ENCODE peak calls at places on chromosomes 7 and 10, in five cellular contexts. C is PC-3, U is cardiac fibroblast, G is AG10803, L is upper lobe of right lung. W is an unnamed sample.

GRCh38 chr7:101696-102376 is 90.5 kb upstream of the FAM20C start:
- DNase-seq in G (peak), C (peak), U (peak), L (peak), W (peak)

GRCh38 chr10:103276941-103277712 is at the start of gene INA:
- DNase-seq in L (no peak), G (peak), U (peak), C (no peak), W (peak)

GRCh38 chr10:61606971-61607907 is 55.5 kb upstream of the CABCOCO1 start:
- DNase-seq in U (no peak), L (no peak), G (peak), C (peak), W (no peak)

GRCh38 chr7:95213148-95213547 is 111.2 kb downstream of the PON1 start:
- DNase-seq in C (no peak), U (peak), G (peak), L (no peak), W (no peak)

GRCh38 chr7:22545539-22545938 is 45.6 kb upstream of the STEAP1B start:
- DNase-seq in L (no peak), U (no peak), C (no peak), G (no peak), W (no peak)

GRCh38 chr10:34241226-34242000 is 573.7 kb downstream of the PARD3 start:
- DNase-seq in G (peak), C (no peak), U (no peak), L (no peak), W (peak)

GRCh38 chr10:93968452-93969044 is 25.2 kb upstream of the PLCE1 start:
- DNase-seq in G (no peak), L (no peak), U (peak), C (no peak), W (no peak)

GRCh38 chr10:91924212-91925021 is 847 bp downstream of the BTAF1 start:
- DNase-seq in U (peak), C (no peak), L (no peak), G (no peak), W (no peak)

GRCh38 chr10:102118867-102119266 is 1.3 kb downstream of the LDB1 start:
- DNase-seq in C (no peak), L (peak), G (peak), U (peak), W (no peak)

GRCh38 chr10:119337796-119338432 is 130.5 kb downstream of the GRK5 start:
- DNase-seq in G (peak), U (peak), L (no peak), C (no peak), W (peak)

GRCh38 chr10:93594518-93594917 is 6.5 kb downstream of the RBP4 start:
- DNase-seq in U (no peak), C (no peak), L (no peak), G (no peak), W (no peak)

GRCh38 chr10:47350671-47351640 is 2.8 kb downstream of the RBP3 start:
- DNase-seq in G (no peak), U (no peak), C (no peak), L (no peak), W (no peak)

GRCh38 chr10:59456199-59456598 is 93.8 kb upstream of the FAM13C start:
- DNase-seq in U (no peak), L (no peak), C (peak), G (no peak), W (no peak)

GRCh38 chr7:106217089-106217542 is 67.7 kb downstream of the NAMPT start:
- DNase-seq in C (peak), U (peak), L (peak), G (peak), W (peak)

GRCh38 chr10:63711866-63712716 is 190.9 kb downstream of the REEP3 start:
- DNase-seq in L (peak), U (peak), G (peak), C (peak), W (peak)

GRCh38 chr7:88664630-88665233 is 94.8 kb upstream of the ZNF804B start:
- DNase-seq in L (no peak), C (peak), U (peak), G (peak), W (peak)

GRCh38 chr7:36777062-36777461 is 52.8 kb upstream of the AOAH start:
- DNase-seq in L (no peak), C (no peak), G (no peak), U (no peak), W (no peak)

GRCh38 chr7:1459930-1460756 is 873 bp upstream of the MICALL2 start:
- DNase-seq in C (no peak), L (no peak), U (peak), G (peak), W (no peak)

GRCh38 chr10:89553064-89553734 is 17.8 kb upstream of the SLC16A12 start:
- DNase-seq in U (peak), L (no peak), C (peak), G (peak), W (peak)

GRCh38 chr10:132851451-132851850 is 65.5 kb upstream of the NKX6-2 start:
- DNase-seq in G (no peak), U (no peak), C (no peak), L (peak), W (no peak)

GRCh38 chr10:132243141-132243540 is 56.4 kb downstream of the DPYSL4 start:
- DNase-seq in U (no peak), L (no peak), C (no peak), G (no peak), W (no peak)

GRCh38 chr10:133211959-133212852 is 17.8 kb upstream of the UTF1 start:
- DNase-seq in U (no peak), G (no peak), L (no peak), C (no peak), W (no peak)

GRCh38 chr10:34679177-34679576 is 135.9 kb downstream of the PARD3 start:
- DNase-seq in U (no peak), C (no peak), L (no peak), G (no peak), W (no peak)

GRCh38 chr10:33801705-33802104 is 467.2 kb upstream of the NRP1 start:
- DNase-seq in U (no peak), G (no peak), C (peak), L (no peak), W (peak)

GRCh38 chr10:9076066-9076465 is 1021.6 kb downstream of the GATA3 start:
- DNase-seq in G (no peak), C (no peak), U (no peak), L (no peak), W (no peak)

GRCh38 chr7:43791-44540 is 148.4 kb upstream of the FAM20C start:
- DNase-seq in G (no peak), C (no peak), L (peak), U (no peak), W (no peak)

GRCh38 chr10:95516774-95517373 is 44.3 kb downstream of the SORBS1 start:
- DNase-seq in L (no peak), C (no peak), U (no peak), G (no peak), W (no peak)

GRCh38 chr7:138934861-138935260 is 46.3 kb downstream of the KIAA1549 start:
- DNase-seq in C (peak), L (no peak), U (peak), G (peak), W (peak)

GRCh38 chr10:101974091-101974799 is 81.7 kb downstream of the ARMH3 start:
- DNase-seq in U (no peak), G (peak), C (no peak), L (no peak), W (peak)

GRCh38 chr7:697259-697615 is 29.3 kb upstream of the DNAAF5 start:
- DNase-seq in U (peak), L (peak), C (no peak), G (no peak), W (no peak)

GRCh38 chr10:68992721-68993440 is 4.3 kb downstream of the KIFBP start:
- DNase-seq in L (no peak), G (peak), C (peak), U (peak), W (peak)

GRCh38 chr7:949021-949934 is 5.2 kb downstream of the ADAP1 start:
- DNase-seq in C (peak), U (no peak), L (peak), G (no peak), W (no peak)

GRCh38 chr7:26153823-26154783 is 2.1 kb downstream of the NFE2L3 start:
- DNase-seq in G (no peak), C (peak), L (no peak), U (no peak), W (peak)

GRCh38 chr10:129466703-129467345 is at the start of gene MGMT:
- DNase-seq in L (peak), U (peak), G (peak), C (peak), W (peak)

GRCh38 chr10:112949875-112950507 is at the start of gene TCF7L2:
- DNase-seq in C (peak), L (peak), G (peak), U (peak), W (peak)

GRCh38 chr10:49324711-49325110 is 25.7 kb downstream of the C10orf71 start:
- DNase-seq in L (no peak), U (no peak), G (no peak), C (peak), W (no peak)

GRCh38 chr10:73810735-73811465 is 498 bp downstream of the NDST2 start:
- DNase-seq in L (peak), G (peak), U (peak), C (peak), W (no peak)

GRCh38 chr10:69230128-69230527 is 10.0 kb downstream of the HKDC1 start:
- DNase-seq in L (no peak), U (no peak), G (no peak), C (no peak), W (no peak)

GRCh38 chr7:140231779-140232491 is 55.2 kb upstream of the KDM7A start:
- DNase-seq in C (peak), G (no peak), U (no peak), L (no peak), W (no peak)
- TF ChIP-seq CTCF in C (no peak), G (no peak), U (no peak), L (no peak), W (no peak)

GRCh38 chr10:123021517-123021916 is 12.7 kb downstream of the ACADSB start:
- DNase-seq in G (no peak), U (peak), L (no peak), C (no peak), W (no peak)
- TF ChIP-seq CTCF in G (peak), U (peak), L (peak), C (peak), W (peak)

GRCh38 chr7:130996205-130996840 is 262.3 kb upstream of the KLF14 start:
- DNase-seq in U (no peak), G (peak), L (no peak), C (peak), W (no peak)
- TF ChIP-seq CTCF in U (no peak), G (peak), L (no peak), C (peak), W (no peak)

GRCh38 chr10:50561816-50562215 is 61.9 kb downstream of the SGMS1 start:
- DNase-seq in G (no peak), L (no peak), C (peak), U (no peak), W (no peak)
- TF ChIP-seq CTCF in G (peak), L (peak), C (peak), U (peak), W (peak)

GRCh38 chr7:33109758-33110238 is 594 bp upstream of the RP9 start:
- DNase-seq in G (no peak), U (no peak), C (peak), L (no peak), W (peak)
- TF ChIP-seq CTCF in G (no peak), U (no peak), C (no peak), L (peak), W (peak)

GRCh38 chr7:57425969-57426628 is 23.9 kb upstream of the ZNF716 start:
- DNase-seq in G (no peak), L (no peak), C (no peak), U (no peak), W (no peak)
- TF ChIP-seq CTCF in G (no peak), L (peak), C (peak), U (no peak), W (no peak)

DNA sequence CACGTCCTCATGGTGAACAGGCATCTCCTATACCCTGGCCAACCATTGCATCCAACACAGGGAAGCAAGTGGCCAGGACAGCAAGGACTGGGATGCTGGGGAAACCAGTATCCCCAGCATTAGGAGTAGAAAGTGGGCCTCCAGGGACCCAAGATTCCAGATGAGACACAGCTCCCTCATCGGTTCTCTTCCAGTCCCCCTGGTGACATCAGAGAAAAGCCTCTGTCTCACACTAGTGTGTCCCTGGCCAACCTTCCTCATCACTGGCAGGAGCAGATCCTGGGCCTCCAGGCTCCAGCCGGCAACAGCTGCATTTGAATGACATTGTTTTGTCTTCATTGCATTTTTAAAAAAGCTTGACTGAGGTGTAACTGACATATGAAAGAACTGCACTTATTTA is 177.3 kb upstream of the LYZL2 start:
- DNase-seq in C (no peak), G (no peak), U (no peak), L (no peak), W (no peak)
- TF ChIP-seq CTCF in C (no peak), G (no peak), U (no peak), L (no peak), W (no peak)

GRCh38 chr7:38232475-38233366 is 40.7 kb downstream of the TARP start:
- DNase-seq in C (no peak), G (no peak), L (peak), U (no peak), W (no peak)
- TF ChIP-seq CTCF in C (no peak), G (no peak), L (no peak), U (no peak), W (no peak)

GRCh38 chr7:135128931-135129330 is 18.9 kb upstream of the TMEM140 start:
- DNase-seq in U (no peak), L (no peak), C (no peak), G (no peak), W (no peak)

GRCh38 chr7:135129579-135129978 is 18.3 kb upstream of the TMEM140 start:
- DNase-seq in L (no peak), U (no peak), G (no peak), C (peak), W (no peak)
- TF ChIP-seq CTCF in L (no peak), U (no peak), G (no peak), C (no peak), W (no peak)